ENCODE peak calls at places on chromosome 21, in ten cellular contexts. C, Q, L, N, X, Z, J, F, H and V are unnamed samples.

GRCh38 chr21:36647279-36648093 is 51.4 kb upstream of the SIM2 start:
- DNase-seq in X (no peak), Z (no peak), L (peak), H (no peak), J (no peak), C (peak), N (no peak), Q (no peak), F (peak), V (peak)

GRCh38 chr21:29025328-29025713 is 853 bp downstream of the USP16 start:
- DNase-seq in X (no peak), J (no peak), L (peak), C (no peak), H (no peak), N (no peak), F (no peak), Q (peak), Z (no peak), V (no peak)

GRCh38 chr21:38918629-38919346 is 113.1 kb downstream of the ETS2 start:
- DNase-seq in N (no peak), X (no peak), J (no peak), Q (peak), C (no peak), H (no peak), L (no peak), Z (no peak), F (no peak), V (no peak)

GRCh38 chr21:27674037-27674436 is 707.1 kb upstream of the ADAMTS5 start:
- DNase-seq in N (no peak), Z (no peak), H (no peak), F (no peak), C (no peak), X (no peak), Q (no peak), J (no peak), L (peak), V (peak)

GRCh38 chr21:44726803-44727202 is 15.4 kb upstream of the TSPEAR start:
- DNase-seq in H (no peak), J (no peak), Q (no peak), L (no peak), C (no peak), N (no peak), X (no peak), F (no peak), Z (no peak), V (no peak)

GRCh38 chr21:25735895-25736597 is 1.3 kb downstream of the GABPA start:
- DNase-seq in F (no peak), H (peak), Z (no peak), J (no peak), X (no peak), L (peak), C (peak), Q (peak), N (peak), V (peak)

GRCh38 chr21:25560151-25560783 is 47.0 kb downstream of the MRPL39 start:
- DNase-seq in X (no peak), N (no peak), J (no peak), F (no peak), Z (peak), Q (no peak), L (no peak), C (no peak), H (no peak), V (no peak)

GRCh38 chr21:34113842-34114241 is 40.5 kb downstream of the MRPS6 start:
- DNase-seq in N (no peak), L (no peak), Z (no peak), H (no peak), C (peak), J (no peak), Q (peak), X (no peak), F (no peak), V (no peak)

GRCh38 chr21:45304945-45305344 is 17.2 kb upstream of the POFUT2 start:
- DNase-seq in Q (no peak), Z (peak), L (no peak), X (no peak), H (peak), F (no peak), N (no peak), J (no peak), C (no peak), V (no peak)

GRCh38 chr21:33544451-33544850 is 1.6 kb downstream of the SON start:
- DNase-seq in C (no peak), L (no peak), J (no peak), Q (no peak), H (no peak), F (no peak), N (no peak), X (no peak), Z (no peak), V (no peak)

GRCh38 chr21:26952274-26953066 is 14.4 kb downstream of the ADAMTS5 start:
- DNase-seq in J (no peak), C (no peak), H (no peak), Z (no peak), F (no peak), N (no peak), Q (no peak), L (no peak), X (no peak), V (no peak)

GRCh38 chr21:25691931-25692330 is 42.8 kb downstream of the ATP5PF start:
- DNase-seq in Z (peak), F (no peak), J (no peak), X (no peak), H (no peak), N (no peak), C (no peak), Q (no peak), L (no peak), V (peak)

GRCh38 chr21:31554511-31555022 is 104.9 kb upstream of the SOD1 start:
- DNase-seq in X (no peak), N (peak), C (no peak), Z (no peak), H (no peak), Q (no peak), J (no peak), L (peak), F (no peak), V (peak)

GRCh38 chr21:36719614-36720013 is 20.7 kb downstream of the SIM2 start:
- DNase-seq in C (no peak), X (no peak), Q (no peak), F (no peak), H (no peak), N (no peak), L (no peak), J (no peak), Z (no peak), V (no peak)

GRCh38 chr21:32858628-32859027 is 87.1 kb upstream of the PAXBP1 start:
- DNase-seq in Z (no peak), C (no peak), X (no peak), L (no peak), J (no peak), F (no peak), N (no peak), Q (no peak), H (no peak), V (no peak)